ENCODE peak calls at places on chromosomes 1 and 21, in ten cellular contexts. Z is adrenal gland; F is MM.1S; S is CD8-positive, alpha-beta T cell; D is fibroblast of lung; L is thyroid gland; A is upper lobe of right lung; P is esophagus squamous epithelium; U is heart left ventricle; I is ovary. K is an unnamed sample. For H3K9me3 and H3K4me1, the result is how much of the 10 kb centered on the place peaks cover.

GRCh38 chr1:114340906-114341698 is 169.9 kb downstream of the TRIM33 start:
- DNase-seq in Z (no peak), U (no peak), S (no peak), D (no peak), A (no peak), I (no peak), P (no peak), F (peak), L (no peak), K (no peak)

GRCh38 chr1:25724986-25725385 is 75.0 kb upstream of the SELENON start:
- DNase-seq in U (no peak), L (no peak), S (no peak), Z (no peak), F (no peak), D (no peak), A (no peak), I (no peak), P (no peak), K (no peak)

GRCh38 chr1:212620293-212620692 is 11.7 kb downstream of the ATF3 start:
- DNase-seq in A (no peak), S (no peak), D (no peak), I (no peak), L (no peak), Z (no peak), P (no peak), U (no peak), F (no peak), K (no peak)

GRCh38 chr1:187626056-187626455 is 797.3 kb downstream of the PLA2G4A start:
- DNase-seq in U (no peak), Z (no peak), A (no peak), L (no peak), P (no peak), D (no peak), F (no peak), I (no peak), S (no peak), K (no peak)

GRCh38 chr1:24990796-24991195 is 60.7 kb upstream of the RUNX3 start:
- DNase-seq in L (no peak), I (no peak), S (no peak), Z (no peak), A (no peak), D (no peak), F (no peak), U (no peak), P (no peak), K (no peak)

GRCh38 chr1:229091721-229092136 is 179.2 kb upstream of the RAB4A start:
- DNase-seq in L (peak), F (no peak), P (no peak), U (no peak), Z (no peak), A (no peak), S (no peak), I (no peak), D (no peak), K (no peak)

GRCh38 chr21:29360799-29361765 is 62.4 kb downstream of the BACH1 start:
- DNase-seq in P (no peak), I (no peak), S (no peak), D (no peak), Z (peak), L (no peak), A (no peak), F (no peak), U (no peak), K (no peak)

GRCh38 chr1:164524810-164525209 is 34.2 kb upstream of the PBX1 start:
- DNase-seq in F (no peak), I (no peak), Z (no peak), S (no peak), D (peak), U (no peak), A (no peak), P (no peak), L (no peak), K (no peak)

GRCh38 chr21:34857122-34857713 is 188.4 kb downstream of the CLIC6 start:
- DNase-seq in F (no peak), U (no peak), S (no peak), P (no peak), L (peak), I (no peak), A (no peak), D (no peak), Z (no peak), K (no peak)

GRCh38 chr1:161088587-161089110 is 709 bp downstream of the NECTIN4 start:
- DNase-seq in A (no peak), F (no peak), U (no peak), P (no peak), I (no peak), D (no peak), L (no peak), Z (no peak), S (no peak), K (no peak)

DNA sequence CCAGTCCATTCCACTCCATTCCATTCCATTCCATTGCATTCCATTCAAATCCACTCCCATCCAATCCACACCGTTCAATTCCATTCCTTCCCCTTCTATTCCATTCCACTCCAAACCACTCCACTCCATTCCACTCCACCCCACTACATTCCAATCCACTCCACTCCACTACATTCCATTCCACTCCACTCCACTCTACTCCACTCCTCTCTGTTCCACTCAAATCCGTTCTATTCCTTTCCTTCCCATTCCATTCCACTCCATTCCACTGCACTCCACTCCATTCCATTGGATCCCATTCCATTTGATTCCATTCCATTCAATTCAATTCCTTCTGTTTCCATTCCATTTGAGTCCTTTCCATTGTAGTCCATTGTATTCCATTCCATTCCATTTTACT is 2568.3 kb upstream of the TPTE start:
- DNase-seq in F (no peak), D (no peak), I (no peak), U (no peak), P (no peak), L (no peak), S (no peak), Z (no peak), A (no peak), K (no peak)
- H3K9me3 ChIP-seq in F (under half), D (under half), I (under half), U (under half), P (under half), L (under half), S (half or more), Z (under half), A (half or more), K (under half)

GRCh38 chr1:106995970-106996369 is 60.5 kb upstream of the PRMT6 start:
- DNase-seq in Z (no peak), P (no peak), U (no peak), A (no peak), I (no peak), F (peak), S (no peak), D (no peak), L (no peak), K (no peak)
- H3K4me1 ChIP-seq in Z (under half), P (under half), U (under half), A (under half), I (under half), F (under half), S (under half), D (under half), L (under half), K (under half)

GRCh38 chr1:52752427-52752826 is 26.2 kb downstream of the ZYG11B start:
- DNase-seq in A (no peak), I (no peak), S (no peak), U (no peak), P (no peak), F (no peak), D (no peak), Z (no peak), L (no peak), K (no peak)
- H3K27ac ChIP-seq in A (no peak), I (peak), S (no peak), U (no peak), P (no peak), F (no peak), D (no peak), Z (peak), L (peak), K (peak)

DNA sequence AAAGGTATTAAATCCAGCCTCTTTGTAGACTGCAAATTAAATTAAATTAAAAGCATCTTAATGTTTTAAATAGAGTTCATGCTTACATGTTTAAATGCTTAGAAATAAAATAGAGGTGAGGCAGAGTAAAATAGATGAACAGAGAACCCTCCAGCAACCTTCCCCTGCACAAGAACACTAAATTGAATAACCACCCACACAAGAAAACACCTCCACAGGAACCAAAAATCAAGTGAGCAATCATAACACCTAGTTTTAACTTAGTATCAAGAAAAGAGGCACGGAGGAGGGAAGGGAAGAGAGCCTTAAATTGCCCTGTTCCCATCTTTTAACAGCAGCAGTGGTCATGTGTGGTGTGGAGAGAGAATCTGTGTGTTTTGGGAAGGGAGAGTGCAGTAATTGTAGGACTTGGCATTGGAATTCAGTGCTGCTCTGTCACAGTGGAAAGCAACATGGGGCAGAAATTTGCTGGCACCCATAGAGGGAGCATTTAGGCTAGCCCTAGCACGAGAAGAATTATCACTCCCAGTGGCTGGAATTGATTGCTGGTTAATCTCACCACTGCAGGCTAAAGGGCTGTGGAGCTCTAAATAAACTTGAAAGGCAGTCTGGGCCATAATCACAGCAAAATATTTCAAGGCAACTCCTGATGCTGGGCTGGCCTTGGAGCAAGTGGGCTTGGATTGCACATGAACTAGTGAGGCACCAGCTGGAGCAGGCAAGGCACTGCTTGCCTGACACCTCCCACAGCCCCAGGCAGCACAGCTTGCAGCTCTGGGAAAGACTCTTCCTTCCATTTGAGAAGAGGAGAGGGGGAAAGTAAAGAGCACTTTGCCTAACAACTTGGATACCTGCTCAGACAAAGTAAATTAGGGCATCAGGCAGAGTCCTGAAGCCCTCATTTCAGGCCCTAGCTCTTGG is 1478.8 kb downstream of the NCAM2 start:
- DNase-seq in A (no peak), D (no peak), F (no peak), I (no peak), S (no peak), L (no peak), Z (no peak), P (no peak), U (no peak), K (no peak)
- H3K9me3 ChIP-seq in A (under half), D (under half), F (under half), I (under half), S (under half), L (under half), Z (under half), P (under half), U (under half), K (under half)

GRCh38 chr1:230375795-230376194 is 50.3 kb downstream of the PGBD5 start:
- DNase-seq in U (peak), A (no peak), L (peak), P (no peak), S (no peak), D (no peak), Z (no peak), I (no peak), F (no peak), K (peak)
- H3K4me1 ChIP-seq in U (under half), A (under half), L (under half), P (under half), S (under half), D (under half), Z (under half), I (under half), F (under half), K (under half)

GRCh38 chr1:29197993-29198392 is 16.3 kb upstream of the SRSF4 start:
- DNase-seq in A (no peak), D (no peak), F (no peak), I (no peak), L (no peak), P (no peak), Z (no peak), S (no peak), U (no peak), K (no peak)

GRCh38 chr1:29193879-29194455 is 12.3 kb upstream of the SRSF4 start:
- DNase-seq in I (no peak), L (no peak), Z (no peak), U (no peak), A (peak), D (no peak), F (no peak), P (no peak), S (no peak), K (no peak)

GRCh38 chr1:29197590-29197924 is 15.9 kb upstream of the SRSF4 start:
- DNase-seq in A (no peak), I (no peak), U (no peak), D (peak), F (peak), Z (no peak), S (no peak), L (peak), P (no peak), K (peak)

GRCh38 chr1:29195875-29196274 is 14.2 kb upstream of the SRSF4 start:
- DNase-seq in P (no peak), I (no peak), S (no peak), Z (no peak), D (no peak), A (no peak), U (no peak), L (peak), F (no peak), K (no peak)

DNA sequence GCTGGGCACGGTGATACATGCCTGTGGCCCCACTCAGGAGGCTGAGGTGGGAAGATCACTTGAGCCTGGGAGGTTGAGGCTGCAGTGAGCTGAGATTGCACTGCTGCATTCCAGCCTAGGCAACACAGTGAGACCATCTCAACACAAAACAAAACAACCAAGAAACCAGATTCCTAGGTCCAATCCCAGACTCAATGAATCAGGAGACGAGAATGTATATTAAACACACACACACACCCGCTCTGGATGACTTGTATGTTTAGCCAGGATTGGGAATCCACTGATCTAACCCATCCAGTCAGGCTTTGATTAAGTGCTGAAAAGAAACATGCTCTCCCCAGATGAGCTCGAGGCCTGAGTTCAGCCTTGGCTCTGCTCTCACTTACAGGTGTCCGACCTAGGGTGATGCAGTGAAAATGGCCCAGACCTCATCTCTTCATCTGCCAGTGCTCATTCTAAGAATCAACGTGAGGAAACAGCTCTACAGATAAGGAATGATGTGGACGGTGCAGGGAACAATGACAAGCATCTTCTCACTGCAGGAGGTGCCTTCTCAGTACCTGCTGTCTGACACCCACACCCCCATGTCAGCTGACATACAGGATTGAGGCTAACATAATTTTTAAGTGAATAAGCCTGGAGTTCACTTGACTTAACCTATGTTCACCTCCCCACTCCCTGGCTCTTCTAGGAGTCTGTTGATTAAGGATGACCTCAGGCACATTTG is 15.3 kb upstream of the SRSF4 start:
- DNase-seq in P (no peak), U (no peak), S (no peak), A (no peak), Z (no peak), L (no peak), D (peak), I (no peak), F (no peak), K (no peak)
- H3K27ac ChIP-seq in P (no peak), U (no peak), S (no peak), A (no peak), Z (no peak), L (no peak), D (peak), I (no peak), F (no peak), K (no peak)

GRCh38 chr1:93801471-93801870 is 77.5 kb downstream of the DNTTIP2 start:
- DNase-seq in U (no peak), D (peak), S (no peak), F (no peak), A (no peak), P (no peak), L (no peak), Z (no peak), I (no peak), K (no peak)
- H3K9me3 ChIP-seq in U (under half), D (under half), S (under half), F (under half), A (under half), P (under half), L (under half), Z (under half), I (under half), K (under half)

DNA sequence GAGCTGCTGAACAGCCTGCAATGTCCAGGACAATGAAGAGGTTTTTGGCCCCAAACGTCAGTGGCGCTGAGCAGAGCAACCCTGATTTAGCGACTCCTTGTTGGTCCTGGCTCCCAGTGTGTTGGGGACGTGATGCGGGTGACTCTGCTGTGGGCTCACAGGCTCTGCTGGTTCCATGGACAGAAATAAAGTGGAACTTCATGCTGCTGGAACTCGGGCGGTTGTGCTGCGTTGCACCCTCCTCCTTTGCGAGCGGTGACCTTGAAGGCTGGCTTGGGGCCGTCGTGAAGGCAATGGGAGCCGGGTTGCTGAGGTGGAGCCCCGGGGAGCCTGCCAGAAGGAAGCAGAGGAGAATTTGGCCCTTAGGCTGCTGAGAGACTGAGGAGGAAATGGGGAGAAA is 122.6 kb upstream of the C1orf174 start:
- DNase-seq in I (no peak), D (no peak), U (no peak), A (no peak), S (no peak), L (no peak), Z (no peak), F (no peak), P (no peak), K (peak)
- H3K4me1 ChIP-seq in I (under half), D (under half), U (under half), A (under half), S (under half), L (under half), Z (under half), F (under half), P (under half), K (under half)

GRCh38 chr1:231215676-231216385 is 25.2 kb upstream of the GNPAT start:
- DNase-seq in I (no peak), Z (no peak), F (no peak), S (no peak), A (no peak), P (no peak), D (no peak), U (no peak), L (no peak), K (no peak)

GRCh38 chr1:231218078-231218477 is 22.9 kb upstream of the GNPAT start:
- DNase-seq in L (no peak), F (no peak), A (no peak), P (no peak), D (no peak), Z (no peak), I (no peak), U (no peak), S (no peak), K (no peak)

GRCh38 chr1:231216515-231216914 is 24.5 kb upstream of the GNPAT start:
- DNase-seq in P (no peak), S (no peak), D (no peak), I (no peak), U (no peak), F (no peak), L (no peak), A (no peak), Z (no peak), K (no peak)

GRCh38 chr1:231214918-231215675 is 25.9 kb upstream of the GNPAT start:
- DNase-seq in S (no peak), D (no peak), I (no peak), P (no peak), F (no peak), U (no peak), A (no peak), Z (no peak), L (no peak), K (no peak)

GRCh38 chr1:231217056-231217455 is 24.0 kb upstream of the GNPAT start:
- DNase-seq in L (no peak), P (no peak), Z (no peak), D (no peak), U (no peak), F (no peak), S (no peak), I (no peak), A (no peak), K (no peak)
- H3K27ac ChIP-seq in L (no peak), P (no peak), Z (no peak), D (no peak), U (no peak), F (no peak), S (no peak), I (no peak), A (no peak), K (no peak)